ENCODE peak calls at places on chromosomes 4 and X, in seven cellular contexts. I is cardiac fibroblast; H is GM23338; K is colonic mucosa; W is adrenal gland; C is CD4-positive, alpha-beta memory T cell; M is neuronal stem cell. P is an unnamed sample.

GRCh38 chrX:41603591-41603990 is 85.2 kb upstream of the GPR34 start:
- DNase-seq in I (no peak), H (no peak), K (no peak), W (no peak), C (no peak), M (no peak), P (no peak)

GRCh38 chr4:187309456-187309855 is 585.8 kb upstream of the FAT1 start:
- DNase-seq in I (no peak), H (no peak), K (no peak), W (no peak), C (no peak), M (no peak), P (no peak)

GRCh38 chrX:124212622-124213021 is 119.8 kb upstream of the TEX13D start:
- DNase-seq in I (no peak), H (no peak), K (no peak), W (no peak), C (peak), M (no peak), P (no peak)

GRCh38 chrX:129006491-129006890 is 516.8 kb downstream of the SMARCA1 start:
- DNase-seq in I (no peak), H (no peak), K (no peak), W (no peak), C (no peak), M (no peak), P (no peak)

GRCh38 chr4:165970703-165971420 is 97.8 kb downstream of the TLL1 start:
- DNase-seq in I (no peak), H (no peak), K (no peak), W (no peak), C (no peak), M (no peak), P (no peak)

GRCh38 chr4:137359691-137360315 is 172.5 kb downstream of the PCDH18 start:
- DNase-seq in I (peak), H (no peak), K (no peak), W (no peak), C (no peak), M (no peak), P (no peak)

GRCh38 chr4:181245326-181245725 is 997.9 kb upstream of the TENM3 start:
- DNase-seq in I (no peak), H (no peak), K (no peak), W (no peak), C (no peak), M (no peak), P (no peak)

GRCh38 chr4:3304831-3305609 is 12.2 kb downstream of the RGS12 start:
- DNase-seq in I (peak), H (no peak), K (no peak), W (peak), C (no peak), M (no peak), P (peak)

GRCh38 chr4:28557755-28558154 is 1697.1 kb downstream of the STIM2 start:
- DNase-seq in I (peak), H (no peak), K (no peak), W (no peak), C (no peak), M (no peak), P (no peak)

GRCh38 chrX:41526925-41527324 is 79.8 kb downstream of the NYX start:
- DNase-seq in I (peak), H (no peak), K (no peak), W (no peak), C (no peak), M (no peak), P (no peak)

GRCh38 chrX:153522259-153522658 is 4.8 kb downstream of the ATP2B3 start:
- DNase-seq in I (no peak), H (peak), K (no peak), W (no peak), C (no peak), M (no peak), P (no peak)

GRCh38 chr4:129358571-129358970 is 262.6 kb downstream of the C4orf33 start:
- DNase-seq in I (peak), H (no peak), K (no peak), W (no peak), C (no peak), M (no peak), P (no peak)

GRCh38 chrX:120446503-120446902 is 22.6 kb downstream of the LAMP2 start:
- DNase-seq in I (peak), H (no peak), K (no peak), W (peak), C (no peak), M (no peak), P (no peak)

GRCh38 chr4:32140636-32141035 is 1420.5 kb downstream of the PCDH7 start:
- DNase-seq in I (peak), H (no peak), K (no peak), W (no peak), C (no peak), M (no peak), P (no peak)

GRCh38 chr4:166042510-166043055 is 169.5 kb downstream of the TLL1 start:
- DNase-seq in I (peak), H (no peak), K (no peak), W (no peak), C (no peak), M (no peak), P (no peak)

GRCh38 chrX:102858826-102859627 is 78.0 kb upstream of the RAB40AL start:
- DNase-seq in I (no peak), H (peak), K (no peak), W (no peak), C (no peak), M (peak), P (no peak)

GRCh38 chr4:25925486-25926201 is 11.6 kb downstream of the SMIM20 start:
- DNase-seq in I (peak), H (peak), K (peak), W (no peak), C (peak), M (no peak), P (no peak)

GRCh38 chr4:72900952-72901351 is 168.6 kb downstream of the COX18 start:
- DNase-seq in I (peak), H (no peak), K (no peak), W (no peak), C (no peak), M (no peak), P (no peak)

GRCh38 chrX:48540015-48540350 is 469 bp downstream of the TBC1D25 start:
- DNase-seq in I (peak), H (no peak), K (peak), W (no peak), C (peak), M (peak), P (no peak)

GRCh38 chr4:140014284-140014683 is 139.7 kb downstream of the MAML3 start:
- DNase-seq in I (no peak), H (no peak), K (no peak), W (no peak), C (no peak), M (no peak), P (no peak)

GRCh38 chrX:104921606-104922205 is 298.8 kb downstream of the TEX13A start:
- DNase-seq in I (no peak), H (no peak), K (no peak), W (no peak), C (no peak), M (no peak), P (no peak)

GRCh38 chr4:57156242-57156990 is 46.2 kb upstream of the IGFBP7 start:
- DNase-seq in I (no peak), H (no peak), K (no peak), W (no peak), C (no peak), M (no peak), P (no peak)

GRCh38 chrX:20412871-20413486 is 146.3 kb upstream of the RPS6KA3 start:
- DNase-seq in I (no peak), H (no peak), K (no peak), W (no peak), C (peak), M (no peak), P (peak)

GRCh38 chr4:37389967-37390580 is 145.5 kb downstream of the NWD2 start:
- DNase-seq in I (peak), H (peak), K (peak), W (peak), C (peak), M (peak), P (no peak)

GRCh38 chr4:152065545-152065944 is 304.7 kb upstream of the GATB start:
- DNase-seq in I (no peak), H (no peak), K (no peak), W (no peak), C (no peak), M (no peak), P (no peak)

GRCh38 chrX:41022579-41022978 is 62.7 kb upstream of the USP9X start:
- DNase-seq in I (no peak), H (no peak), K (no peak), W (no peak), C (no peak), M (no peak), P (no peak)

GRCh38 chr4:92618968-92619367 is 315.2 kb downstream of the GRID2 start:
- DNase-seq in I (peak), H (no peak), K (no peak), W (no peak), C (no peak), M (no peak), P (no peak)

GRCh38 chr4:123378794-123379193 is 17.8 kb upstream of the SPRY1 start:
- DNase-seq in I (no peak), H (peak), K (no peak), W (no peak), C (no peak), M (no peak), P (no peak)

GRCh38 chr4:123381996-123382395 is 14.6 kb upstream of the SPRY1 start:
- DNase-seq in I (no peak), H (peak), K (no peak), W (no peak), C (no peak), M (no peak), P (no peak)

GRCh38 chr4:123380728-123381716 is 15.6 kb upstream of the SPRY1 start:
- DNase-seq in I (no peak), H (no peak), K (no peak), W (no peak), C (no peak), M (no peak), P (no peak)

DNA sequence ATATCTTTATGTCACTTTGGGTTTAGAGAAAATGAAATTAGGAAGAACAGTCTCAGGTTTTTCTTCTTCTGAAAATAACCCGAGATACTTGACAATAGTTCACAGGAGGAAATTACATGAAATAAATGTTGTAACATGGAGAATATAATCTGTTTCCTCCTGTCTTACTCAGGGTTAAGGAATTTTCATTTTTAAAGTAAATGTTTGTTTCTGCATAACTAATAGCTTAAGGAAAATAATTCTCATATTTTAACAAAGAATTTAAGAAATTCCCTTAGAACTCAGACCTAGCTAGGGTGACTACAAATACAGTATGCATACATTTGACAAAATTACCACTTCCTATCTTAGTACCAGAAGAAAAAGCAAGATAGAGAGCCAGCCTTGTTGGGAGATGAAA is 17.2 kb upstream of the SPRY1 start:
- DNase-seq in I (peak), H (no peak), K (no peak), W (no peak), C (no peak), M (no peak), P (no peak)
- H3K4me3 ChIP-seq in I (no peak), H (peak), K (no peak), W (no peak), C (no peak), M (no peak), P (no peak)

DNA sequence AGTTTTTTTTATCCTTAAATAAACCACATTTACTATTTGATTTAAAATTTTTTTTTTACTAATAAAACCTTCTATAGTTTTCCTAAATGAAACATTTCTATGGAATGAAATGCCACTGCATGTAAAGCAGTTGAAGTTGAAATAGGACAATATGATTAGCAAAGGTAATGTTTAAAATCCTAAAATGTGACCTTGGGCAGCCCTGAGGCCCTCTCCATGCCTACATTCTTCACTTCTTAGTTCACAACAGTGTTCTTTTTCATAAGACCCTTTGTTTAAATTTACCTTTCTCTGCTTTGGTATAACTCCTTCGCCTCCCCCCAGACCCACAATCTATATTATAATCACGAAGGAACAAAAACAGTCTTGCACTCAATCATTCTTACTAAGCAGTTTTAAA is 124.4 kb upstream of the NAP1L5 start:
- DNase-seq in I (no peak), H (no peak), K (no peak), W (no peak), C (no peak), M (no peak), P (no peak)
- H3K4me3 ChIP-seq in I (peak), H (peak), K (peak), W (peak), C (peak), M (peak), P (peak)

GRCh38 chr4:19711871-19712270 is 539.8 kb upstream of the SLIT2 start:
- DNase-seq in I (peak), H (no peak), K (no peak), W (no peak), C (no peak), M (no peak), P (no peak)

GRCh38 chr4:19707876-19708275 is 543.8 kb upstream of the SLIT2 start:
- DNase-seq in I (no peak), H (no peak), K (no peak), W (no peak), C (no peak), M (no peak), P (no peak)
- H3K4me3 ChIP-seq in I (no peak), H (no peak), K (no peak), W (no peak), C (no peak), M (no peak), P (no peak)

GRCh38 chr4:184384810-184385557 is 89.4 kb downstream of the IRF2 start:
- DNase-seq in I (no peak), H (peak), K (no peak), W (no peak), C (no peak), M (no peak), P (no peak)

GRCh38 chr4:184380707-184381106 is 93.6 kb downstream of the IRF2 start:
- DNase-seq in I (no peak), H (no peak), K (no peak), W (no peak), C (no peak), M (no peak), P (no peak)

GRCh38 chr4:184384056-184384809 is 90.1 kb downstream of the IRF2 start:
- DNase-seq in I (peak), H (peak), K (peak), W (peak), C (no peak), M (no peak), P (no peak)

GRCh38 chr4:184383497-184384055 is 90.8 kb downstream of the IRF2 start:
- DNase-seq in I (peak), H (no peak), K (peak), W (peak), C (no peak), M (no peak), P (no peak)

GRCh38 chr4:184382189-184382846 is 92.0 kb downstream of the IRF2 start:
- DNase-seq in I (no peak), H (no peak), K (peak), W (peak), C (no peak), M (no peak), P (no peak)
- H3K4me3 ChIP-seq in I (no peak), H (no peak), K (no peak), W (no peak), C (no peak), M (no peak), P (no peak)

GRCh38 chrX:47523297-47523696 is 37.7 kb upstream of the ARAF start:
- DNase-seq in I (peak), H (peak), K (peak), W (peak), C (peak), M (peak), P (peak)
- H3K4me3 ChIP-seq in I (peak), H (peak), K (peak), W (peak), C (peak), M (peak), P (peak)

DNA sequence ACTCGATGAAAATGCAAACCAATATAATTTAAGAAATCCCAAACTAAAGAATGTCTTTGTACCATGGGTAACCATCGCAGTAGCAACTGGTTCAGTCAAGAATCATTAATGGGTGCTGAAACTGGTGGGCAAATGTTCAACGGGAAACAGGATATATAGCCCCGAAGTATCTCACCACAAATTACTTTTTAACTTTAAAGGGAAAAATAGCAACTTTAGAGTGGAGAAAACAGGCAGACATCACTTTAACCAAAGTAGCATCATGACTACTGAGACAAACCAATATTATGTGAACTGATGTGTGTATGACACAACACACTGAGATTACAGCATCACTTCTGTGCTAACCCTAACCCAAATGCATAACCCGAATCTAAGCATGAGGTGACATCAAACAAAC is 33.8 kb upstream of the SLAIN2 start:
- DNase-seq in I (no peak), H (no peak), K (no peak), W (no peak), C (no peak), M (no peak), P (no peak)
- H3K4me3 ChIP-seq in I (no peak), H (no peak), K (no peak), W (no peak), C (no peak), M (no peak), P (no peak)